ENCODE peak calls at places on chromosomes 1 and 21, in six cellular contexts. G, N, K, M, S and Y are unnamed samples.

GRCh38 chr1:16915627-16915973 is 6.1 kb upstream of the CROCC start:
- DNase-seq in N (no peak), K (peak; percentile 47), G (no peak), S (no peak), M (no peak), Y (peak; percentile 75)

GRCh38 chr1:183845681-183846080 is 40.8 kb downstream of the RGL1 start:
- DNase-seq in S (no peak), K (peak; percentile 15), G (peak; percentile 47), M (no peak), N (peak; percentile 38), Y (no peak)

GRCh38 chr1:100344774-100345173 is 7.5 kb upstream of the CDC14A start:
- DNase-seq in K (no peak), M (no peak), S (no peak), N (no peak), G (no peak), Y (no peak)

GRCh38 chr1:206575165-206575893 is 36.9 kb downstream of the EIF2D start:
- DNase-seq in G (peak; percentile 87), S (no peak), N (peak; percentile 96), M (peak; percentile 91), K (peak; percentile 89), Y (no peak)

GRCh38 chr1:39826583-39826982 is 37.9 kb upstream of the BMP8B start:
- DNase-seq in S (no peak), G (no peak), M (peak; percentile 12), K (peak; percentile 29), N (no peak), Y (peak; percentile 19)

GRCh38 chr1:192730206-192730605 is 78.6 kb upstream of the RGS2 start:
- DNase-seq in M (no peak), N (peak; percentile 78), S (no peak), K (no peak), G (peak; percentile 17), Y (no peak)

GRCh38 chr1:43439121-43439581 is 14.6 kb downstream of the HYI start:
- DNase-seq in N (no peak), K (no peak), G (no peak), M (no peak), S (no peak), Y (peak; percentile 67)

GRCh38 chr1:16147615-16147926 is 8.3 kb downstream of the EPHA2 start:
- DNase-seq in K (no peak), S (no peak), N (no peak), M (no peak), G (no peak), Y (no peak)

GRCh38 chr1:232293361-232293760 is 336.6 kb downstream of the SIPA1L2 start:
- DNase-seq in G (no peak), N (no peak), M (no peak), K (no peak), S (no peak), Y (no peak)

GRCh38 chr1:61083014-61083798 is 845 bp downstream of the NFIA start:
- DNase-seq in S (no peak), K (peak; percentile 48), N (no peak), G (no peak), M (peak; percentile 30), Y (peak; percentile 79)

GRCh38 chr1:60227581-60228252 is 154.1 kb upstream of the C1orf87 start:
- DNase-seq in K (no peak), S (peak; percentile 7), M (peak; percentile 67), G (peak; percentile 0), N (peak; percentile 24), Y (no peak)

GRCh38 chr1:116666747-116667576 is 571 bp downstream of the IGSF3 start:
- DNase-seq in N (no peak), M (no peak), K (no peak), G (no peak), S (no peak), Y (no peak)

GRCh38 chr1:40059292-40059959 is 18.9 kb downstream of the CAP1 start:
- DNase-seq in G (peak; percentile 70), S (no peak), K (peak; percentile 65), N (peak; percentile 30), M (peak; percentile 80), Y (no peak)

GRCh38 chr1:235919127-235919796 is 52.6 kb upstream of the LYST start:
- DNase-seq in N (peak; percentile 47), K (no peak), S (no peak), G (no peak), M (no peak), Y (no peak)

GRCh38 chr1:236904874-236905741 is 99.1 kb downstream of the MT1HL1 start:
- DNase-seq in G (peak; percentile 94), S (peak; percentile 70), N (peak; percentile 91), K (peak; percentile 45), M (peak; percentile 7), Y (no peak)

GRCh38 chr21:25115021-25115420 is 492.3 kb downstream of the MRPL39 start:
- DNase-seq in M (no peak), G (peak; percentile 7), N (no peak), K (no peak), S (no peak), Y (no peak)

GRCh38 chr1:39410915-39411436 is 80.5 kb upstream of the BMP8A start:
- DNase-seq in S (no peak), G (peak; percentile 94), K (peak; percentile 90), M (peak; percentile 82), N (peak; percentile 94), Y (peak; percentile 86)

GRCh38 chr1:197841828-197842573 is 60.4 kb upstream of the C1orf53 start:
- DNase-seq in M (no peak), S (no peak), K (no peak), G (peak; percentile 60), N (peak; percentile 31), Y (no peak)

GRCh38 chr1:25031966-25032667 is 102.0 kb upstream of the RUNX3 start:
- DNase-seq in N (peak; percentile 43), G (peak; percentile 63), M (no peak), K (no peak), S (no peak), Y (peak; percentile 45)

GRCh38 chr1:67609942-67610341 is 75.1 kb upstream of the GADD45A start:
- DNase-seq in N (no peak), G (no peak), S (no peak), K (no peak), M (no peak), Y (no peak)

GRCh38 chr1:200708161-200708560 is 30.5 kb upstream of the CAMSAP2 start:
- DNase-seq in N (no peak), K (no peak), G (no peak), M (no peak), S (no peak), Y (no peak)
- H3K9ac ChIP-seq in N (no peak overlapping the region), K (no peak overlapping the region), G (no peak overlapping the region), M (no peak overlapping the region), S (no peak overlapping the region), Y (no peak overlapping the region)

DNA sequence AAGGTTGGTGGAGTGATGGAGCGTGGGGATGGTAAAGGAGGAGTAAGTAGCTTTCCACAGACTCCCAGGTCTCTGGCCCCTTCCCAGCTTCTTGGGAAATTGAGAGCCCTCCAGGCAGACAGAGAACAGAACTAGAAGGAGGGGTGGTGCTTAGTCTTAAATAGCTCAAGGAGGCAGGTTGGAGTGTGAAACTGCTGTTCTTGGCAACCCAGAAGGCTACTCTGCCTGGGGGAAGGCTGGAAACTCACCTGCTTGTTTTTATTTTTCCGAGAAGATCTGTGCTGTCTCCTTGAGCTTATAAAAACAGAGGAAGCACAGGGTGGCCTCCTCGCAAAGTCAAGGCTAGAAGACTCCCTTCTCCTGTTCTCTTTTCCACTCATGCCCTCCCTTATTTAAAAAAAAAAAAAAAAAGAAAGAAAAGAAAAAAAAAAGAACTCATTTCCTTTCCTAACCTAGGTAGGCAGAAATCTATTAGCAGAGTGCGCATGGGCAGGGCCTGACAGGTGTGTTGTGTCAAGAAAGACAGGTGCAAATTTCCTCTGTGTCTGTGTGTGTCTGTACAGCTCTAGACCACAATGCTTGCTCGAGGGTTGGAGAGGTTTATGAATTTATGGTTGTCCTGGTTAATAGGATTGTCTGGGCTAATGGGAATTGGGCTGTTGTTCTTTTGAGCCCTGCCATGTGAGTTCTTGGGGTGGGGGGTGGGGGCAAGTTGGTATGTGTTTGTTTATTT is 2.1 kb downstream of the PROX1 start:
- DNase-seq in M (no peak), N (no peak), K (no peak), G (no peak), S (no peak), Y (no peak)
- H3K4me3 ChIP-seq in M (peak overlapping the region; percentile 45), N (no peak overlapping the region), K (no peak overlapping the region), G (no peak overlapping the region), S (no peak overlapping the region), Y (peak overlapping the region; percentile 64)

GRCh38 chr1:246319111-246319510 is 188.0 kb downstream of the SMYD3 start:
- DNase-seq in S (no peak), K (no peak), N (no peak), G (peak; percentile 14), M (no peak), Y (no peak)

GRCh38 chr1:246318622-246319021 is 188.5 kb downstream of the SMYD3 start:
- DNase-seq in K (no peak), S (no peak), G (no peak), M (no peak), N (no peak), Y (no peak)

GRCh38 chr1:246317723-246318359 is 189.2 kb downstream of the SMYD3 start:
- DNase-seq in M (no peak), N (peak; percentile 48), S (no peak), G (peak; percentile 88), K (no peak), Y (no peak)

GRCh38 chr1:246320286-246320685 is 186.8 kb downstream of the SMYD3 start:
- DNase-seq in N (peak; percentile 57), K (no peak), M (peak; percentile 71), G (peak; percentile 13), S (no peak), Y (no peak)

GRCh38 chr1:246317291-246317690 is 189.8 kb downstream of the SMYD3 start:
- DNase-seq in K (no peak), S (no peak), M (no peak), G (no peak), N (no peak), Y (no peak)
- TF ChIP-seq CTCF in K (no peak), S (no peak), M (no peak), G (no peak), N (no peak), Y (no peak)

GRCh38 chr1:145962157-145963102 is 1.9 kb downstream of the ANKRD34A start:
- DNase-seq in M (no peak), N (no peak), K (no peak), G (no peak), S (no peak), Y (peak; percentile 86)

GRCh38 chr1:145964328-145965118 is at the start of the genes ANKRD34A and POLR3GL:
- DNase-seq in M (peak; percentile 96), N (peak; percentile 92), K (peak; percentile 98), S (peak; percentile 92), G (peak; percentile 89), Y (peak; percentile 97)

GRCh38 chr1:145963218-145964019 is 956 bp downstream of the ANKRD34A start:
- DNase-seq in S (no peak), M (no peak), N (no peak), K (no peak), G (peak; percentile 85), Y (no peak)

GRCh38 chr1:145967288-145967687 is 2.8 kb downstream of the POLR3GL start:
- DNase-seq in N (no peak), G (no peak), M (no peak), S (no peak), K (no peak), Y (no peak)

DNA sequence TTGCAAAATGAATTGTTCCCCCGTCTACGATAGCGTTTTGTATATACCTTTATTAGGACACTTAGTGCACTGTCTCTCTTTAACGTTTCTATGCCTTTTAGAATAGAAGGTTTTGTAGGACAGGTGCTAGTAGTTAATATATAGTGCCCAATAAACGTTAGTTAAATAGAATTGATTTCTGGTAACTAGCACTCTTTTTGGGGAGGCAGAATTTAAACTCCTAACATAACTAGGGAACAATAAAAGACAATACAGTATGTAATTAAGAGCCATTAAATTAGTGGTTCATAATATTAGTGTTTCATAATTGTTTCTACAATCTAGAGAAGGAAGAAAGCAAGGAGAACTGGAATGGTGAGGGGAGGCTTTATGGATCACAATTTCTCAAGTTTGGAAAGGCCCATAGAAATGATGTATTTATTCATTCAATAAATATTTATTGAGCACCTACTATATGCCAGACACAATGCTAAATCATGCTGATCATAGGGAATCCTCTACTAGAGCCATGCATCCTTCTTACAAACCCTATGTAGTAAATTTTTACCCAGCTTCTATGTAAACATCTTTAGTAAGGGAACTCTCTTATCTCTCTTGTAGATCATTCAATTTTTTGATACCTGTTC is 742 bp downstream of the POLR3GL start:
- DNase-seq in M (no peak), N (no peak), S (no peak), K (no peak), G (no peak), Y (no peak)
- H3K9ac ChIP-seq in M (peak overlapping the region; percentile 49), N (no peak overlapping the region), S (peak overlapping the region; percentile 67), K (no peak overlapping the region), G (peak overlapping the region; percentile 83), Y (peak overlapping the region; percentile 92)